ENCODE peak calls at places on chromosomes 2 and 18, in seven cellular contexts. D is endodermal cell, L is fibroblast of lung, K is psoas muscle, X is left ventricle myocardium inferior, Q is A549, Y is dorsolateral prefrontal cortex. I is an unnamed sample.

GRCh38 chr2:70141754-70142589 is 48.8 kb downstream of the C2orf42 start:
- DNase-seq in D (peak), Y (no peak), Q (peak), X (no peak), K (no peak), L (peak), I (no peak)

GRCh38 chr2:67927489-67927888 is 135.3 kb downstream of the C1D start:
- DNase-seq in Y (no peak), D (peak), X (no peak), Q (no peak), K (no peak), L (no peak), I (no peak)

GRCh38 chr2:235827585-235827992 is 333.7 kb downstream of the AGAP1 start:
- DNase-seq in Q (peak), D (no peak), X (no peak), Y (no peak), L (peak), K (no peak), I (no peak)

GRCh38 chr2:164737612-164738081 is 104.0 kb downstream of the COBLL1 start:
- DNase-seq in D (peak), Q (peak), Y (peak), X (no peak), K (peak), L (peak), I (peak)

GRCh38 chr2:241746084-241746483 is 11.7 kb downstream of the D2HGDH start:
- DNase-seq in Y (no peak), K (no peak), Q (no peak), X (no peak), D (no peak), L (no peak), I (no peak)

GRCh38 chr18:24933345-24933744 is 418.6 kb downstream of the ZNF521 start:
- DNase-seq in X (no peak), Q (no peak), L (no peak), Y (no peak), K (no peak), D (no peak), I (no peak)

GRCh38 chr2:224904390-224904789 is 137.9 kb downstream of the DOCK10 start:
- DNase-seq in D (no peak), Y (no peak), L (peak), K (no peak), Q (no peak), X (no peak), I (no peak)

GRCh38 chr2:42859006-42859552 is 66.7 kb upstream of the HAAO start:
- DNase-seq in K (no peak), L (peak), X (no peak), Q (peak), Y (no peak), D (peak), I (no peak)

GRCh38 chr2:96948483-96949152 is 37.8 kb downstream of the FAM178B start:
- DNase-seq in Y (no peak), L (no peak), X (no peak), K (no peak), D (no peak), Q (no peak), I (no peak)

GRCh38 chr2:240325006-240325653 is 110.3 kb upstream of the GPC1 start:
- DNase-seq in K (no peak), Q (no peak), Y (no peak), X (no peak), L (no peak), D (no peak), I (no peak)

GRCh38 chr2:2934030-2934429 is 443.6 kb downstream of the EIPR1 start:
- DNase-seq in X (no peak), Y (no peak), K (no peak), D (no peak), L (no peak), Q (no peak), I (no peak)

GRCh38 chr2:187580462-187581124 is 26.4 kb upstream of the TFPI start:
- DNase-seq in K (no peak), L (peak), Q (peak), X (no peak), Y (no peak), D (no peak), I (no peak)

GRCh38 chr2:232321156-232321816 is 57.3 kb upstream of the ALPP start:
- DNase-seq in Q (no peak), D (peak), L (no peak), X (peak), K (no peak), Y (no peak), I (no peak)

GRCh38 chr2:4256351-4256750 is 553.0 kb downstream of the DCDC2C start:
- DNase-seq in X (no peak), L (no peak), Y (no peak), K (no peak), Q (no peak), D (no peak), I (no peak)

GRCh38 chr2:159179696-159180095 is 106.8 kb downstream of the WDSUB1 start:
- DNase-seq in D (no peak), X (no peak), K (no peak), L (no peak), Q (no peak), Y (no peak), I (no peak)

GRCh38 chr2:130957920-130958319 is 121.2 kb downstream of the ARHGEF4 start:
- DNase-seq in K (no peak), Y (no peak), Q (no peak), D (no peak), X (no peak), L (no peak), I (no peak)

GRCh38 chr18:42268793-42269192 is 313.8 kb downstream of the PIK3C3 start:
- DNase-seq in X (no peak), K (no peak), Q (no peak), D (no peak), L (peak), Y (no peak), I (no peak)

GRCh38 chr18:10524507-10525425 is 1.1 kb upstream of the NAPG start:
- DNase-seq in L (peak), K (no peak), D (no peak), X (no peak), Y (no peak), Q (no peak), I (no peak)

GRCh38 chr2:33215299-33215698 is 261.1 kb upstream of the RASGRP3 start:
- DNase-seq in D (peak), Q (no peak), L (peak), Y (no peak), X (peak), K (peak), I (no peak)

GRCh38 chr18:39761273-39761672 is 2193.8 kb upstream of the PIK3C3 start:
- DNase-seq in X (no peak), K (no peak), Q (no peak), Y (no peak), D (no peak), L (no peak), I (no peak)

GRCh38 chr2:57720728-57721627 is 325.6 kb upstream of the VRK2 start:
- DNase-seq in X (no peak), K (no peak), Q (peak), L (peak), D (peak), Y (no peak), I (no peak)

GRCh38 chr2:147108553-147108952 is 736.3 kb upstream of the ACVR2A start:
- DNase-seq in D (no peak), X (no peak), Q (no peak), K (no peak), L (peak), Y (no peak), I (no peak)

GRCh38 chr2:148756292-148756975 is 111.9 kb downstream of the EPC2 start:
- DNase-seq in X (no peak), L (peak), Y (no peak), D (no peak), K (no peak), Q (no peak), I (no peak)

GRCh38 chr2:24658531-24659202 is 134.5 kb downstream of the PTRHD1 start:
- DNase-seq in L (no peak), Y (no peak), Q (no peak), X (no peak), K (peak), D (no peak), I (no peak)

GRCh38 chr2:158635961-158636601 is 159.0 kb upstream of the DAPL1 start:
- DNase-seq in Y (no peak), Q (no peak), K (no peak), X (no peak), L (no peak), D (no peak), I (no peak)

GRCh38 chr2:230170532-230170931 is 49.3 kb downstream of the SP110 start:
- DNase-seq in X (no peak), K (no peak), D (no peak), Y (no peak), L (no peak), Q (no peak), I (no peak)

GRCh38 chr2:20465716-20466391 is 19.0 kb downstream of the RHOB start:
- DNase-seq in K (no peak), X (no peak), L (no peak), Y (peak), Q (no peak), D (no peak), I (no peak)

GRCh38 chr2:217897816-217898806 is 104.7 kb downstream of the TNS1 start:
- DNase-seq in L (no peak), Y (no peak), K (peak), Q (no peak), D (peak), X (peak), I (peak)
- H3K27ac ChIP-seq in L (no peak), Y (peak), K (peak), Q (no peak), D (no peak), X (peak), I (peak)

GRCh38 chr2:197502201-197502600 is 2.0 kb downstream of the HSPE1 start:
- DNase-seq in Y (no peak), Q (no peak), L (no peak), D (no peak), X (no peak), K (no peak), I (no peak)

GRCh38 chr2:197500503-197501179 is 462 bp downstream of the HSPE1 start:
- DNase-seq in Y (no peak), D (no peak), X (no peak), K (no peak), Q (no peak), L (peak), I (no peak)

GRCh38 chr2:197504512-197504911 is 4.3 kb downstream of the HSPE1 start:
- DNase-seq in Q (no peak), K (no peak), D (no peak), L (no peak), Y (no peak), X (no peak), I (no peak)

GRCh38 chr2:197504000-197504399 is 3.8 kb downstream of the HSPE1 start:
- DNase-seq in Q (no peak), K (no peak), Y (no peak), L (no peak), X (no peak), D (no peak), I (no peak)

GRCh38 chr2:197502685-197503084 is 2.5 kb downstream of the HSPE1 start:
- DNase-seq in Q (no peak), X (no peak), K (no peak), Y (no peak), L (no peak), D (no peak), I (no peak)
- H3K4me3 ChIP-seq in Q (peak), X (peak), K (peak), Y (no peak), L (peak), D (peak), I (peak)

GRCh38 chr2:119049968-119050657 is 108.1 kb downstream of the MARCO start:
- DNase-seq in D (peak), Q (no peak), X (no peak), Y (no peak), L (no peak), K (no peak), I (no peak)
- TF ChIP-seq CTCF in D (peak), Q (no peak), X (no peak), Y (no peak), L (no peak), K (no peak), I (no peak)

DNA sequence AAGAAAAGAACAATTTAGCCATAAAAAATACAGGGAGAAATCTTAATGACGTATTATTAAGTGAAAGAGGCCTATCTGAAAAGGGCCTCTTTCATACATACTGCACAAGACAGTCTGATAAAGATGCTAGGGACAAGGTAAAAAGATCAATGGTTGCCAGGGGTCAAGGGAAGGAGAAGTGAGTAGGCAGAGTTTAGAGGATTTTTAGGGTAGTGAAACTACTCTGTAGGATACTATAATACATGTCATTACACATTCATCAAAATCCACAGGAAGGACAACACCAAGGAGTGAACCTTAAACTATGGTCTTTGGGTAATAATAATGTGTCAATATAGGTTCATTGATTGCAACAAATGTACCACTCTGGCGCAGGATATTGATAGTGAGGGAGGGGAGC is 289.3 kb downstream of the FSIP2 start:
- DNase-seq in Q (no peak), D (no peak), X (no peak), K (no peak), L (no peak), Y (no peak), I (no peak)
- H3K27ac ChIP-seq in Q (no peak), D (no peak), X (no peak), K (no peak), L (no peak), Y (no peak), I (no peak)

GRCh38 chr2:216192931-216193330 is 83.8 kb downstream of the XRCC5 start:
- DNase-seq in D (no peak), Q (no peak), Y (no peak), L (no peak), X (no peak), K (no peak), I (no peak)

GRCh38 chr2:216188956-216189355 is 79.8 kb downstream of the XRCC5 start:
- DNase-seq in Q (no peak), D (no peak), Y (no peak), X (no peak), L (peak), K (no peak), I (no peak)

GRCh38 chr2:216192181-216192580 is 83.0 kb downstream of the XRCC5 start:
- DNase-seq in Q (no peak), X (no peak), Y (no peak), D (no peak), K (no peak), L (no peak), I (no peak)

GRCh38 chr2:216189410-216189809 is 80.3 kb downstream of the XRCC5 start:
- DNase-seq in L (peak), D (no peak), Y (no peak), X (no peak), Q (no peak), K (no peak), I (no peak)

GRCh38 chr2:216188268-216188850 is 79.2 kb downstream of the XRCC5 start:
- DNase-seq in K (no peak), D (no peak), X (no peak), Y (no peak), L (no peak), Q (no peak), I (no peak)
- H3K4me3 ChIP-seq in K (no peak), D (peak), X (no peak), Y (no peak), L (no peak), Q (no peak), I (no peak)

DNA sequence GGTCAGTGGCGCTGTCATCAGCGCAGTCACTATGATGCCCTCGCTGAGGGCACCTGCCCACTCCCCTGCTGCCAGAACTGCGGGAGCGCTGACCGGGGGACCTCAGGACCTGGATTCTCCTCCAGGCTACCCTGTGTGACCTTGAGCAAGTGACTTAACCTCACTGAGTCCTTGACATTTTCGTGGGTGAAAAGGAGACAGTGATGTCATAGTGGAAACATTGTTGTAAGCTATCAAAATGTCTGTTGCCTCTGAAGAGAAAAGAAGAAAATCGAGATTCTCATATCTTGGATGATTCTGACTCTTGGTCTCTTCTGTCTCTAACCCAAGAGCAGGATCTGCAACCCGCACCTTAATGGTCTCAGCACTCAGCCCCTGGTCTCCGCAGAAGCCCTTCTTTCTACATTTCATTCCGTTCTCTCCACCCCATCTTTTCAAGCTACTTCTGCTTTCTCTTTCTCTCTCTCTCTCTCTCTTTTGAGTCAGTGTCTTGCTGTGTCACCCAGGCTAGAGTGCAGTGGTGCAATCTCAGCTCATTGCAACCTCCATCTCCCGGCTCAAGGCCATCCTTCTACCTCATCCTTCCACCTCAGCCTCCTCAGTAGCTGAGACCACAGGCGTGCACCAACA is 987 bp upstream of the TUBA4A start:
- DNase-seq in Q (no peak), D (no peak), K (no peak), Y (no peak), X (no peak), L (no peak), I (peak)
- TF ChIP-seq CTCF in Q (no peak), D (no peak), K (no peak), Y (no peak), X (no peak), L (no peak), I (no peak)